ENCODE peak calls at places on chromosomes 12 and 14, in six cellular contexts. Y is psoas muscle, Z is brain microvascular endothelial cell, Q is lung, M is AG10803, D is mesothelial cell of epicardium. L is an unnamed sample.
A peak's percentile ranks its signal among the peaks of the same experiment; 100 is the strongest.

GRCh38 chr14:23950411-23951135 is 3.0 kb upstream of the DHRS4 start:
- DNase-seq in Y (no peak), Z (no peak), Q (no peak), M (no peak), D (no peak), L (no peak)

GRCh38 chr12:64571346-64571745 is 38.9 kb upstream of the RASSF3 start:
- DNase-seq in Y (no peak), Z (no peak), Q (no peak), M (no peak), D (no peak), L (no peak)

GRCh38 chr14:100383727-100384158 is 60.6 kb downstream of the SLC25A47 start:
- DNase-seq in Y (peak; percentile 72), Z (peak; percentile 48), Q (peak; percentile 69), M (peak; percentile 43), D (no peak), L (no peak)

GRCh38 chr12:96078281-96078761 is 42.9 kb upstream of the LTA4H start:
- DNase-seq in Y (peak; percentile 69), Z (no peak), Q (peak; percentile 38), M (no peak), D (no peak), L (no peak)

GRCh38 chr12:27800819-27801218 is 20.8 kb upstream of the MANSC4 start:
- DNase-seq in Y (no peak), Z (no peak), Q (no peak), M (no peak), D (no peak), L (no peak)

GRCh38 chr12:54373619-54374554 is 9.6 kb upstream of the GPR84 start:
- DNase-seq in Y (no peak), Z (no peak), Q (no peak), M (no peak), D (no peak), L (no peak)

GRCh38 chr14:49623387-49623786 is 2.8 kb downstream of the MGAT2 start:
- DNase-seq in Y (no peak), Z (no peak), Q (no peak), M (no peak), D (no peak), L (no peak)

GRCh38 chr14:105168496-105168978 is at the start of gene JAG2:
- DNase-seq in Y (peak; percentile 86), Z (peak; percentile 12), Q (peak; percentile 55), M (no peak), D (no peak), L (no peak)

GRCh38 chr12:109512608-109513007 is 35.2 kb downstream of the UBE3B start:
- DNase-seq in Y (no peak), Z (no peak), Q (no peak), M (no peak), D (no peak), L (no peak)

GRCh38 chr12:116665666-116666304 is 72.1 kb downstream of the SPRING1 start:
- DNase-seq in Y (no peak), Z (no peak), Q (no peak), M (no peak), D (no peak), L (no peak)

GRCh38 chr12:93957870-93958269 is 190.5 kb upstream of the PLXNC1 start:
- DNase-seq in Y (no peak), Z (no peak), Q (no peak), M (peak; percentile 63), D (no peak), L (no peak)

GRCh38 chr12:115871714-115872113 is 405.8 kb downstream of the MED13L start:
- DNase-seq in Y (no peak), Z (peak; percentile 20), Q (no peak), M (peak; percentile 24), D (no peak), L (no peak)

GRCh38 chr12:121797937-121798801 is 4.7 kb upstream of the RHOF start:
- DNase-seq in Y (peak; percentile 92), Z (no peak), Q (peak; percentile 61), M (no peak), D (no peak), L (no peak)

GRCh38 chr12:57430117-57430930 is 519 bp downstream of the R3HDM2 start:
- DNase-seq in Y (peak; percentile 76), Z (peak; percentile 9), Q (peak; percentile 42), M (peak; percentile 25), D (no peak), L (peak; percentile 76)

GRCh38 chr14:60732840-60733483 is 1.6 kb upstream of the MNAT1 start:
- DNase-seq in Y (no peak), Z (no peak), Q (no peak), M (no peak), D (no peak), L (no peak)

GRCh38 chr14:50357124-50357523 is 39.6 kb downstream of the CDKL1 start:
- DNase-seq in Y (no peak), Z (no peak), Q (no peak), M (peak; percentile 49), D (no peak), L (no peak)

GRCh38 chr14:55434805-55435174 is 5.6 kb downstream of the TBPL2 start:
- DNase-seq in Y (no peak), Z (no peak), Q (no peak), M (no peak), D (no peak), L (no peak)

GRCh38 chr14:70882771-70883492 is 24.3 kb upstream of the PCNX1 start:
- DNase-seq in Y (no peak), Z (peak; percentile 48), Q (peak; percentile 39), M (peak; percentile 68), D (no peak), L (no peak)

GRCh38 chr12:118010903-118011302 is 5.6 kb upstream of the RFC5 start:
- DNase-seq in Y (no peak), Z (no peak), Q (no peak), M (no peak), D (no peak), L (no peak)

GRCh38 chr12:59736359-59736758 is 140.5 kb downstream of the SLC16A7 start:
- DNase-seq in Y (no peak), Z (no peak), Q (no peak), M (no peak), D (no peak), L (no peak)

GRCh38 chr12:47286676-47287075 is 206.9 kb upstream of the AMIGO2 start:
- DNase-seq in Y (no peak), Z (no peak), Q (no peak), M (no peak), D (no peak), L (no peak)

GRCh38 chr12:18811268-18811667 is 73.3 kb downstream of the CAPZA3 start:
- DNase-seq in Y (no peak), Z (no peak), Q (no peak), M (peak; percentile 37), D (no peak), L (no peak)

DNA sequence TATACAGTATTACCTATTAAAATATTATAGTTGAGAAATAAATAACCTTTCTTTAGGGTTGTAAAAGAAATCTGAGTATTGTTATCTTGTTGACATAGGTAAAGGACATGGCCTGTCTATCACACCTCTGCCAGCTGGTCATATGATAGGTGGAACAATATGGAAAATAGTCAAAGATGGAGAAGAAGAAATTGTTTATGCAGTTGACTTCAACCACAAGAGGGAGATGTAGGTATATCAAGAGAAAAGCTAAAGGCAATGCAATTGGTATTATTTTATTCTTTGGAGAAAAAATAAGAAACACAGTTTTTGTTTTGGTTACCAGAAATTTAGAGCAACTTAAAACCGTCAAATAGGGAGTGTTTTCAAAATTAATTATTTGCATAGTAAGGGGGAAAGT is 13.5 kb downstream of the CPSF2 start:
- DNase-seq in Y (no peak), Z (no peak), Q (no peak), M (peak; percentile 61), D (no peak), L (no peak)
- TF ChIP-seq CTCF in Y (peak; percentile 33), Z (peak; percentile 44), Q (no peak), M (peak; percentile 70), D (peak; percentile 43), L (peak; percentile 75)

DNA sequence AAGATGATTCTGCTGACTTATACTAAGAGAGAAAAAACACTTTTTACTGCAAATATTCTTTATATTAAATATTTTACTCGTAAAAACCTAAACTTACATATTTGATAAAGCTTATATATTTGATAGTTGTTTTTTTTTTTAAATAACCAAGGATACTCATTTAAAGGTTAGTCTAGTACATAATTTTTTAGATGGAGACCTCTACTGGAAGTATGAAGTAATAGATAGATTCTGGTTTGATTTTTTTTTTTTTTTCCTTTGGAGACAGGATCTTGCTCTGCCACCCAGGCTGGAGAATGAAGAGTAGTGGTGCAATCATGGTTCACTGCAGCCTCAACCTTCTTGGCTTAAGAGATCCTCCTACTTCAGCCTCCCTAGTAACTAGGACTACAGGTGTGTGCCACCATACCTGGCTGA is 16.4 kb downstream of the ARID2 start:
- DNase-seq in Y (no peak), Z (no peak), Q (no peak), M (peak; percentile 52), D (no peak), L (no peak)
- TF ChIP-seq CTCF in Y (peak; percentile 21), Z (peak; percentile 8), Q (no peak), M (peak; percentile 52), D (no peak), L (peak; percentile 51)

GRCh38 chr12:9706081-9706685 is 26.7 kb downstream of the CLECL1 start:
- DNase-seq in Y (no peak), Z (no peak), Q (no peak), M (no peak), D (no peak), L (no peak)

GRCh38 chr12:9707356-9707755 is 25.5 kb downstream of the CLECL1 start:
- DNase-seq in Y (no peak), Z (no peak), Q (no peak), M (no peak), D (no peak), L (no peak)

GRCh38 chr12:9708853-9709252 is 24.0 kb downstream of the CLECL1 start:
- DNase-seq in Y (no peak), Z (no peak), Q (no peak), M (no peak), D (no peak), L (no peak)

GRCh38 chr12:9710584-9711375 is 22.1 kb downstream of the CLECL1 start:
- DNase-seq in Y (no peak), Z (no peak), Q (no peak), M (no peak), D (no peak), L (no peak)

DNA sequence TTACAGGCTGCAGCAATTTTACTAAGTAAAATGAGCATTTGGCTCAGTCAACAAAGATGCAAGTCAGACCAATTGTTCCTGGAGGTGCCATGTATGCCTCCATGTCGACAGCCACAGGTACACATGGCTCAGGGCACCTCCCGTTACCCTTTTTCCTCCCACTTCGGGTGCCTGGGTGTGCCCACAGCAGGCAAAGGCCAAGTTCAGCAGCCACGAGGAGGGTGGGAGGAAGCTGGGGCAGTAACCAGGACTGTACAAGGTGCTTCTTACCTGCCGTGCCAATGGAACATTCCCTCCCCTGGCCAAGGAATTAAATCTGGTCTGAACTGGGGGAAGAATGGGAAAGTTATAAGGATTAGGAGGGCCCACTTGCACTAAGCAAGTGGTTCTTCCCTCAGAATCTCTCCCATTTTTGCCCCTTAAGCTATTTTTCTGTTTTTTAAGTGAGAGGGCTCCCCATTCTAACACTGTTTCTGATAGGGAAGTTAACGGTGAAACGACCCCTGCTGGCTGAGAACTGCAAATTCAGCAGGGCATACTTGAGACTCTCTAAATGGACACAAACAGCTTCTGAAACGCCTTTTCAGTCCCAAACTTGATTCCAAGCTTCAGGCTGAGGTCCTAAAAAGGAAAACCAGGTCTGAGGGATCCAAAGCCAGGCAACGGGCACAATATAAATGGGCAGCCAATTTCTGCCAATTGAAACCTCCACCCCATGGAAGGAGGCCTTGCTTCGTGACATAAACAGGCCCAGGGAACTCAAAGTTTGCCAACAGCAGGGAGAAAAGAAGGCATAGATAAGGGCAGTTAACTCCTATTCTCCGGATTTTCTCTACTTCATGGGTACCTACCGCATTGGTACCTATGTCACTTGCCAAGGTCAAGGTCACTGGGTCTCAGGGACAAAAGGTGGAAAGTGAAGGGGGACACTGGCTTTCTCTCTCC is 24.8 kb downstream of the CLECL1 start:
- DNase-seq in Y (peak; percentile 48), Z (peak; percentile 36), Q (peak; percentile 57), M (peak; percentile 58), D (no peak), L (no peak)
- TF ChIP-seq CTCF in Y (peak; percentile 68), Z (peak; percentile 86), Q (peak; percentile 73), M (peak; percentile 89), D (peak; percentile 71), L (peak; percentile 86)

GRCh38 chr14:21860172-21860571 is 186.6 kb upstream of the OR4E1 start:
- DNase-seq in Y (no peak), Z (peak; percentile 55), Q (no peak), M (no peak), D (no peak), L (no peak)
- TF ChIP-seq CTCF in Y (no peak), Z (peak; percentile 66), Q (no peak), M (no peak), D (peak; percentile 60), L (peak; percentile 71)

L was measured in type B pancreatic cell.